ENCODE peak calls at places on chromosomes 16 and 17, in five cellular contexts. One of them, this sample, is unnamed.

GRCh38 chr16:54506691-54507090 is 220.1 kb upstream of the IRX3 start:
- DNase-seq in brain microvascular endothelial cell: no peak
- DNase-seq in hepatocyte: no peak
- DNase-seq in aorta: no peak
- DNase-seq in adrenal gland: no peak
- DNase-seq in this sample: no peak

GRCh38 chr16:58196898-58197313 is 1.0 kb downstream of the CSNK2A2 start:
- DNase-seq in aorta: no peak
- DNase-seq in adrenal gland: no peak
- DNase-seq in hepatocyte: peak
- DNase-seq in brain microvascular endothelial cell: no peak
- DNase-seq in this sample: peak

GRCh38 chr16:8874388-8874787 is 5.6 kb upstream of the CARHSP1 start:
- DNase-seq in aorta: no peak
- DNase-seq in brain microvascular endothelial cell: no peak
- DNase-seq in adrenal gland: no peak
- DNase-seq in hepatocyte: peak
- DNase-seq in this sample: no peak

GRCh38 chr17:33521784-33522183 is 228.7 kb upstream of the ASIC2 start:
- DNase-seq in hepatocyte: peak
- DNase-seq in brain microvascular endothelial cell: no peak
- DNase-seq in adrenal gland: peak
- DNase-seq in aorta: no peak
- DNase-seq in this sample: peak

GRCh38 chr17:33964344-33964979 is 290.6 kb upstream of the CCL2 start:
- DNase-seq in aorta: no peak
- DNase-seq in adrenal gland: no peak
- DNase-seq in brain microvascular endothelial cell: no peak
- DNase-seq in hepatocyte: peak
- DNase-seq in this sample: no peak

GRCh38 chr17:80835816-80836657 is 155.6 kb upstream of the CHMP6 start:
- DNase-seq in aorta: peak
- DNase-seq in brain microvascular endothelial cell: no peak
- DNase-seq in adrenal gland: peak
- DNase-seq in hepatocyte: no peak
- DNase-seq in this sample: no peak

GRCh38 chr16:15521758-15522509 is 87.5 kb downstream of the BMERB1 start:
- DNase-seq in adrenal gland: no peak
- DNase-seq in brain microvascular endothelial cell: no peak
- DNase-seq in hepatocyte: no peak
- DNase-seq in aorta: no peak
- DNase-seq in this sample: no peak

GRCh38 chr17:18224053-18224427 is 1.4 kb upstream of the LLGL1 start:
- DNase-seq in hepatocyte: no peak
- DNase-seq in adrenal gland: no peak
- DNase-seq in brain microvascular endothelial cell: no peak
- DNase-seq in aorta: no peak
- DNase-seq in this sample: no peak

GRCh38 chr16:78642621-78643285 is 543.3 kb downstream of the WWOX start:
- DNase-seq in aorta: no peak
- DNase-seq in adrenal gland: no peak
- DNase-seq in brain microvascular endothelial cell: no peak
- DNase-seq in hepatocyte: no peak
- DNase-seq in this sample: no peak

GRCh38 chr17:17754719-17755686 is 73.7 kb downstream of the RAI1 start:
- DNase-seq in adrenal gland: no peak
- DNase-seq in aorta: no peak
- DNase-seq in hepatocyte: no peak
- DNase-seq in brain microvascular endothelial cell: no peak
- DNase-seq in this sample: no peak

GRCh38 chr17:7634384-7634783 is 4.4 kb downstream of the SHBG start:
- DNase-seq in brain microvascular endothelial cell: peak
- DNase-seq in aorta: no peak
- DNase-seq in adrenal gland: peak
- DNase-seq in hepatocyte: peak
- DNase-seq in this sample: peak

GRCh38 chr16:68289621-68290329 is 21.0 kb downstream of the SLC7A6OS start:
- DNase-seq in adrenal gland: no peak
- DNase-seq in brain microvascular endothelial cell: no peak
- DNase-seq in hepatocyte: no peak
- DNase-seq in aorta: no peak
- DNase-seq in this sample: no peak

GRCh38 chr16:5557448-5557847 is 459.9 kb upstream of the EEF2KMT start:
- DNase-seq in hepatocyte: no peak
- DNase-seq in adrenal gland: no peak
- DNase-seq in brain microvascular endothelial cell: no peak
- DNase-seq in aorta: no peak
- DNase-seq in this sample: no peak

GRCh38 chr17:61205931-61206330 is 193.7 kb upstream of the TBX2 start:
- DNase-seq in brain microvascular endothelial cell: no peak
- DNase-seq in adrenal gland: no peak
- DNase-seq in hepatocyte: no peak
- DNase-seq in aorta: no peak
- DNase-seq in this sample: no peak

GRCh38 chr16:89422905-89423630 is 67.3 kb downstream of the ANKRD11 start:
- DNase-seq in adrenal gland: peak
- DNase-seq in aorta: no peak
- DNase-seq in hepatocyte: peak
- DNase-seq in brain microvascular endothelial cell: peak
- DNase-seq in this sample: no peak

GRCh38 chr16:10957771-10958486 is 13.6 kb downstream of the CLEC16A start:
- DNase-seq in brain microvascular endothelial cell: no peak
- DNase-seq in aorta: no peak
- DNase-seq in hepatocyte: no peak
- DNase-seq in adrenal gland: no peak
- DNase-seq in this sample: no peak

GRCh38 chr16:88649195-88649923 is 1.5 kb downstream of the CYBA start:
- DNase-seq in brain microvascular endothelial cell: no peak
- DNase-seq in aorta: peak
- DNase-seq in hepatocyte: no peak
- DNase-seq in adrenal gland: no peak
- DNase-seq in this sample: no peak

GRCh38 chr17:77322534-77323412 is 182.0 kb downstream of the SEC14L1 start:
- DNase-seq in brain microvascular endothelial cell: peak
- DNase-seq in aorta: peak
- DNase-seq in hepatocyte: peak
- DNase-seq in adrenal gland: peak
- DNase-seq in this sample: peak

GRCh38 chr17:1718362-1719165 is 5.9 kb upstream of the WDR81 start:
- DNase-seq in hepatocyte: peak
- DNase-seq in aorta: no peak
- DNase-seq in adrenal gland: no peak
- DNase-seq in brain microvascular endothelial cell: no peak
- DNase-seq in this sample: no peak

GRCh38 chr16:57873218-57873617 is 70.9 kb upstream of the KIFC3 start:
- DNase-seq in adrenal gland: no peak
- DNase-seq in brain microvascular endothelial cell: no peak
- DNase-seq in aorta: no peak
- DNase-seq in hepatocyte: no peak
- DNase-seq in this sample: no peak

GRCh38 chr17:226108-226772 is 44.8 kb upstream of the DOC2B start:
- DNase-seq in brain microvascular endothelial cell: no peak
- DNase-seq in aorta: peak
- DNase-seq in hepatocyte: no peak
- DNase-seq in adrenal gland: peak
- DNase-seq in this sample: no peak

GRCh38 chr17:6279659-6280058 is 155.3 kb downstream of the AIPL1 start:
- DNase-seq in aorta: no peak
- DNase-seq in brain microvascular endothelial cell: no peak
- DNase-seq in hepatocyte: peak
- DNase-seq in adrenal gland: no peak
- DNase-seq in this sample: peak

GRCh38 chr16:22323173-22323997 is 26.2 kb downstream of the POLR3E start:
- DNase-seq in aorta: no peak
- DNase-seq in hepatocyte: no peak
- DNase-seq in adrenal gland: no peak
- DNase-seq in brain microvascular endothelial cell: no peak
- DNase-seq in this sample: no peak

GRCh38 chr17:58308173-58308984 is 20.2 kb downstream of the TSPOAP1 start:
- DNase-seq in adrenal gland: peak
- DNase-seq in hepatocyte: no peak
- DNase-seq in aorta: no peak
- DNase-seq in brain microvascular endothelial cell: no peak
- DNase-seq in this sample: no peak

GRCh38 chr17:43701318-43701743 is 39.6 kb upstream of the MEOX1 start:
- DNase-seq in aorta: peak
- DNase-seq in hepatocyte: no peak
- DNase-seq in adrenal gland: no peak
- DNase-seq in brain microvascular endothelial cell: peak
- DNase-seq in this sample: no peak

GRCh38 chr16:47732122-47732805 is 271.1 kb downstream of the PHKB start:
- DNase-seq in aorta: no peak
- DNase-seq in hepatocyte: no peak
- DNase-seq in adrenal gland: no peak
- DNase-seq in brain microvascular endothelial cell: peak
- DNase-seq in this sample: peak

GRCh38 chr17:4735825-4736651 is 3.6 kb upstream of the ZMYND15 start:
- DNase-seq in hepatocyte: no peak
- DNase-seq in aorta: peak
- DNase-seq in brain microvascular endothelial cell: no peak
- DNase-seq in adrenal gland: no peak
- DNase-seq in this sample: no peak

GRCh38 chr16:72597938-72598337 is 426.0 kb upstream of the PMFBP1 start:
- DNase-seq in brain microvascular endothelial cell: no peak
- DNase-seq in aorta: no peak
- DNase-seq in adrenal gland: no peak
- DNase-seq in hepatocyte: no peak
- DNase-seq in this sample: no peak

GRCh38 chr16:57133101-57133500 is 40.7 kb downstream of the CPNE2 start:
- DNase-seq in aorta: peak
- DNase-seq in adrenal gland: no peak
- DNase-seq in brain microvascular endothelial cell: no peak
- DNase-seq in hepatocyte: no peak
- DNase-seq in this sample: no peak

GRCh38 chr17:49687878-49688491 is 10.1 kb upstream of the SPOP start:
- DNase-seq in adrenal gland: no peak
- DNase-seq in hepatocyte: no peak
- DNase-seq in brain microvascular endothelial cell: peak
- DNase-seq in aorta: no peak
- DNase-seq in this sample: no peak

GRCh38 chr16:30902070-30902972 is 5.9 kb downstream of the CTF1 start:
- DNase-seq in adrenal gland: peak
- DNase-seq in hepatocyte: peak
- DNase-seq in brain microvascular endothelial cell: peak
- DNase-seq in aorta: peak
- DNase-seq in this sample: peak

GRCh38 chr16:1656808-1657617 is 21.1 kb upstream of the JPT2 start:
- DNase-seq in aorta: no peak
- DNase-seq in brain microvascular endothelial cell: no peak
- DNase-seq in adrenal gland: no peak
- DNase-seq in hepatocyte: no peak
- DNase-seq in this sample: no peak

GRCh38 chr16:72162105-72162680 is 9.8 kb downstream of the PMFBP1 start:
- DNase-seq in adrenal gland: no peak
- DNase-seq in hepatocyte: no peak
- DNase-seq in brain microvascular endothelial cell: no peak
- DNase-seq in aorta: no peak
- DNase-seq in this sample: no peak

GRCh38 chr17:64328875-64329405 is 61.7 kb downstream of the PECAM1 start:
- DNase-seq in brain microvascular endothelial cell: no peak
- DNase-seq in hepatocyte: no peak
- DNase-seq in aorta: no peak
- DNase-seq in adrenal gland: no peak
- DNase-seq in this sample: no peak
- H3K27ac ChIP-seq in brain microvascular endothelial cell: no peak
- H3K27ac ChIP-seq in hepatocyte: no peak
- H3K27ac ChIP-seq in aorta: no peak
- H3K27ac ChIP-seq in adrenal gland: no peak
- H3K27ac ChIP-seq in this sample: peak

GRCh38 chr16:28596115-28596630 is 677 bp downstream of the SULT1A2 start:
- DNase-seq in hepatocyte: no peak
- DNase-seq in aorta: no peak
- DNase-seq in brain microvascular endothelial cell: no peak
- DNase-seq in adrenal gland: no peak
- DNase-seq in this sample: no peak
- H3K27ac ChIP-seq in hepatocyte: peak
- H3K27ac ChIP-seq in aorta: no peak
- H3K27ac ChIP-seq in brain microvascular endothelial cell: no peak
- H3K27ac ChIP-seq in adrenal gland: no peak
- H3K27ac ChIP-seq in this sample: no peak

DNA sequence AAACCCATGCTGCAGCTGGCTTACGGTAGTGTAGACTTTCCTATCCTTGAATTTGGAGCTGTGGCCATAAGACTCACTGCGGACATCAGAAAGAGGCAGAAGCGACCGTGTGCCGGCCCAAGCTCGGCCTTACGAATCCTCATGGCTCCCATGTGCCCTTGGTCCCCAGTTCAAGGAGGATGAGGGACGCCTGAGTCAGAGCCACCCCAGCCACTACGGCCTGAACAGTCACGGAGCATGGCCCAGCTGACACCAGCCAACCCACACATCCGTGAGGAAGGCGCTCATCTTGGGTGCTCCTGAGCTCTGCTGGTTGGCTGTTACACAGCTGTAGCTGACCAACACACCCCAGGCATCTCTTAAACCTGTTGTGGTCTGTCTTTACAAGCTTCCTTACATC is 44.0 kb downstream of the ZCCHC14 start:
- DNase-seq in adrenal gland: no peak
- DNase-seq in brain microvascular endothelial cell: no peak
- DNase-seq in hepatocyte: no peak
- DNase-seq in aorta: no peak
- DNase-seq in this sample: no peak
- H3K27ac ChIP-seq in adrenal gland: no peak
- H3K27ac ChIP-seq in brain microvascular endothelial cell: no peak
- H3K27ac ChIP-seq in hepatocyte: no peak
- H3K27ac ChIP-seq in aorta: no peak
- H3K27ac ChIP-seq in this sample: no peak

GRCh38 chr16:20410153-20410723 is 904 bp downstream of the ACSM5 start:
- DNase-seq in hepatocyte: no peak
- DNase-seq in aorta: no peak
- DNase-seq in adrenal gland: no peak
- DNase-seq in brain microvascular endothelial cell: peak
- DNase-seq in this sample: no peak

GRCh38 chr16:20415541-20415940 is 6.2 kb downstream of the ACSM5 start:
- DNase-seq in aorta: no peak
- DNase-seq in hepatocyte: no peak
- DNase-seq in adrenal gland: no peak
- DNase-seq in brain microvascular endothelial cell: no peak
- DNase-seq in this sample: no peak

GRCh38 chr16:20409398-20410152 is at the start of gene ACSM5:
- DNase-seq in aorta: peak
- DNase-seq in hepatocyte: peak
- DNase-seq in adrenal gland: peak
- DNase-seq in brain microvascular endothelial cell: no peak
- DNase-seq in this sample: no peak

GRCh38 chr16:20411055-20411454 is 1.7 kb downstream of the ACSM5 start:
- DNase-seq in adrenal gland: no peak
- DNase-seq in brain microvascular endothelial cell: no peak
- DNase-seq in aorta: no peak
- DNase-seq in hepatocyte: no peak
- DNase-seq in this sample: no peak
- H3K27ac ChIP-seq in adrenal gland: no peak
- H3K27ac ChIP-seq in brain microvascular endothelial cell: no peak
- H3K27ac ChIP-seq in aorta: no peak
- H3K27ac ChIP-seq in hepatocyte: no peak
- H3K27ac ChIP-seq in this sample: no peak